ENCODE peak calls at places on chromosome 13, in seven cellular contexts. B is substantia nigra; E is fibroblast of mammary gland; D is brain pericyte; X is NCI-H2081; P is stimulated activated CD8-positive, alpha-beta memory T cell treated with anti-CD3 and anti-CD28 coated beads, Interleukin-15, amount 100 ng/mL, for 24 hours; Q is stimulated activated CD4-positive, alpha-beta T cell treated with anti-CD3 and anti-CD28 coated beads, Interleukin-1b, Interleukin-23, amount 100 ng/mL, for 1 hour. U is an unnamed sample.

GRCh38 chr13:36752673-36753072 is 66.3 kb upstream of the RFXAP start:
- DNase-seq in Q (no peak), D (no peak), E (peak; percentile 21), P (no peak), X (no peak), B (no peak), U (no peak)

GRCh38 chr13:114077938-114078335 is 54.5 kb downstream of the RASA3 start:
- DNase-seq in X (no peak), B (peak; percentile 60), D (no peak), Q (no peak), E (peak; percentile 66), P (no peak), U (no peak)

GRCh38 chr13:36192166-36192565 is 22.2 kb downstream of the SOHLH2 start:
- DNase-seq in X (peak; percentile 63), D (no peak), B (no peak), E (no peak), Q (no peak), P (no peak), U (peak; percentile 14)

GRCh38 chr13:101746513-101746912 is 294.0 kb downstream of the ITGBL1 start:
- DNase-seq in P (no peak), B (no peak), Q (no peak), E (no peak), X (no peak), D (no peak), U (no peak)

GRCh38 chr13:99336750-99337149 is 29.6 kb upstream of the GPR183 start:
- DNase-seq in P (no peak), B (no peak), Q (no peak), X (no peak), E (no peak), D (no peak), U (no peak)

GRCh38 chr13:51885651-51886050 is 23.9 kb downstream of the CCDC70 start:
- DNase-seq in E (no peak), Q (no peak), P (no peak), X (no peak), D (no peak), B (no peak), U (no peak)

GRCh38 chr13:30863231-30863630 is 42.8 kb upstream of the MEDAG start:
- DNase-seq in P (no peak), X (no peak), B (no peak), Q (no peak), D (no peak), E (no peak), U (no peak)

GRCh38 chr13:94617389-94618000 is 15.8 kb downstream of the GPR180 start:
- DNase-seq in P (no peak), B (peak; percentile 32), D (no peak), E (peak; percentile 34), X (peak; percentile 35), Q (no peak), U (peak; percentile 83)

GRCh38 chr13:29520671-29521070 is 74.8 kb downstream of the SLC7A1 start:
- DNase-seq in P (no peak), X (no peak), B (no peak), E (peak; percentile 86), D (no peak), Q (no peak), U (no peak)

GRCh38 chr13:101473458-101473857 is 21.0 kb downstream of the ITGBL1 start:
- DNase-seq in E (peak; percentile 96), D (no peak), X (no peak), B (peak; percentile 7), P (no peak), Q (no peak), U (no peak)

GRCh38 chr13:23381877-23382276 is 51.6 kb downstream of the SACS start:
- DNase-seq in Q (no peak), B (peak; percentile 21), D (no peak), X (peak; percentile 29), P (no peak), E (no peak), U (no peak)

GRCh38 chr13:36157475-36157874 is 26.3 kb upstream of the DCLK1 start:
- DNase-seq in X (peak; percentile 34), B (no peak), P (no peak), E (peak; percentile 79), D (peak; percentile 5), Q (no peak), U (no peak)

GRCh38 chr13:52615817-52616216 is 26.4 kb upstream of the HNRNPA1L2 start:
- DNase-seq in D (no peak), E (peak; percentile 7), X (no peak), B (no peak), Q (no peak), P (no peak), U (peak; percentile 65)

GRCh38 chr13:27168870-27169525 is 2.6 kb downstream of the USP12 start:
- DNase-seq in E (peak; percentile 36), D (no peak), X (no peak), P (no peak), Q (no peak), B (no peak), U (no peak)

GRCh38 chr13:73551736-73552135 is 492.9 kb downstream of the KLF5 start:
- DNase-seq in X (no peak), D (no peak), Q (no peak), B (no peak), P (no peak), E (no peak), U (no peak)

GRCh38 chr13:39148513-39148961 is 110.3 kb downstream of the NHLRC3 start:
- DNase-seq in P (no peak), B (no peak), D (no peak), E (peak; percentile 91), X (peak; percentile 76), Q (no peak), U (no peak)

GRCh38 chr13:49330546-49330864 is 82.8 kb downstream of the CDADC1 start:
- DNase-seq in E (no peak), P (no peak), X (no peak), Q (no peak), B (no peak), D (no peak), U (no peak)

GRCh38 chr13:25886438-25887214 is 165.2 kb downstream of the SHISA2 start:
- DNase-seq in E (peak; percentile 24), X (no peak), D (peak; percentile 47), Q (no peak), B (no peak), P (no peak), U (no peak)

GRCh38 chr13:113582841-113583631 is 1.5 kb upstream of the TFDP1 start:
- DNase-seq in P (no peak), B (no peak), X (no peak), Q (no peak), D (no peak), E (peak; percentile 50), U (no peak)

GRCh38 chr13:107534548-107534947 is 680.8 kb downstream of the LIG4 start:
- DNase-seq in D (no peak), P (no peak), Q (no peak), X (no peak), E (no peak), B (no peak), U (no peak)

GRCh38 chr13:73146705-73147104 is 87.9 kb downstream of the KLF5 start:
- DNase-seq in B (no peak), D (no peak), X (no peak), E (peak; percentile 13), P (no peak), Q (no peak), U (no peak)

GRCh38 chr13:49241296-49241695 is 6.4 kb upstream of the CDADC1 start:
- DNase-seq in Q (no peak), D (no peak), E (no peak), X (no peak), B (no peak), P (no peak), U (no peak)

GRCh38 chr13:52827839-52828238 is 20.6 kb downstream of the PCDH8 start:
- DNase-seq in E (no peak), X (peak; percentile 15), B (no peak), D (no peak), P (no peak), Q (no peak), U (peak; percentile 27)

GRCh38 chr13:41061075-41061913 is at the start of gene WBP4:
- DNase-seq in P (peak; percentile 72), B (peak; percentile 94), Q (peak; percentile 52), D (peak; percentile 90), E (peak; percentile 94), X (peak; percentile 87), U (peak; percentile 96)

GRCh38 chr13:81326913-81327312 is 986.0 kb upstream of the SPRY2 start:
- DNase-seq in D (no peak), B (no peak), Q (no peak), E (no peak), P (no peak), X (peak; percentile 84), U (no peak)

GRCh38 chr13:31119966-31120733 is 41.6 kb downstream of the HSPH1 start:
- DNase-seq in B (no peak), X (peak; percentile 3), E (peak; percentile 19), D (no peak), Q (no peak), P (no peak), U (no peak)